ENCODE peak calls at places on chromosome X, in six cellular contexts. T, D, X, Y, I and P are unnamed samples.

GRCh38 chrX:130280901-130281300 is 12.2 kb upstream of the ZNF280C start:
- DNase-seq in T (no peak), D (no peak), X (no peak), Y (no peak), I (no peak), P (no peak)

GRCh38 chrX:3678287-3678686 is 35.2 kb downstream of the PRKX start:
- DNase-seq in T (no peak), D (no peak), X (no peak), Y (no peak), I (no peak), P (no peak)

GRCh38 chrX:154349979-154350378 is 24.5 kb downstream of the FLNA start:
- DNase-seq in T (no peak), D (no peak), X (no peak), Y (peak; percentile 16), I (no peak), P (no peak)

GRCh38 chrX:96436105-96436504 is 248.5 kb upstream of the DIAPH2 start:
- DNase-seq in T (no peak), D (no peak), X (peak; percentile 81), Y (no peak), I (no peak), P (peak; percentile 40)

GRCh38 chrX:123313486-123313885 is 129.4 kb downstream of the GRIA3 start:
- DNase-seq in T (no peak), D (no peak), X (no peak), Y (no peak), I (no peak), P (no peak)

GRCh38 chrX:39309018-39309620 is 507.9 kb downstream of the MID1IP1 start:
- DNase-seq in T (no peak), D (no peak), X (peak; percentile 85), Y (peak; percentile 42), I (no peak), P (peak; percentile 29)

GRCh38 chrX:97790850-97791249 is 907.1 kb downstream of the RPA4 start:
- DNase-seq in T (no peak), D (no peak), X (no peak), Y (no peak), I (no peak), P (no peak)

GRCh38 chrX:106612403-106612789 is 618 bp downstream of the RADX start:
- DNase-seq in T (no peak), D (no peak), X (no peak), Y (no peak), I (no peak), P (no peak)

GRCh38 chrX:3501833-3502535 is 155.5 kb upstream of the MXRA5 start:
- DNase-seq in T (no peak), D (no peak), X (no peak), Y (no peak), I (no peak), P (peak; percentile 50)

GRCh38 chrX:2608638-2609430 is 82.3 kb upstream of the CD99 start:
- DNase-seq in T (peak; percentile 32), D (peak; percentile 79), X (peak; percentile 88), Y (peak; percentile 87), I (peak; percentile 67), P (peak; percentile 73)